ENCODE peak calls at places on chromosomes 1 and 21, in eight cellular contexts. L, P, A, O, I, M, S and T are unnamed samples.
A peak's percentile ranks its signal among the peaks of the same experiment; 100 is the strongest.

GRCh38 chr1:152517237-152517811 is 3.0 kb downstream of the CRCT1 start:
- DNase-seq in L (no peak), P (no peak), A (no peak), O (no peak), I (no peak), M (no peak), S (no peak), T (no peak)

GRCh38 chr1:32494196-32494595 is 29.3 kb downstream of the ZBTB8B start:
- DNase-seq in L (no peak), P (no peak), A (no peak), O (peak; percentile 48), I (no peak), M (no peak), S (no peak), T (no peak)

GRCh38 chr1:168135982-168136708 is 585 bp downstream of the GPR161 start:
- DNase-seq in L (no peak), P (no peak), A (peak; percentile 9), O (no peak), I (no peak), M (no peak), S (peak; percentile 64), T (no peak)

GRCh38 chr21:41481191-41481590 is 26.8 kb downstream of the TMPRSS2 start:
- DNase-seq in L (no peak), P (peak; percentile 12), A (no peak), O (no peak), I (no peak), M (no peak), S (no peak), T (no peak)

GRCh38 chr1:168392958-168393357 is 112.3 kb downstream of the TBX19 start:
- DNase-seq in L (no peak), P (no peak), A (no peak), O (no peak), I (no peak), M (no peak), S (no peak), T (no peak)

GRCh38 chr1:231636157-231636556 is 9.6 kb downstream of the DISC1 start:
- DNase-seq in L (no peak), P (no peak), A (no peak), O (no peak), I (no peak), M (no peak), S (no peak), T (no peak)

GRCh38 chr1:49728377-49728776 is 295.4 kb downstream of the AGBL4 start:
- DNase-seq in L (no peak), P (no peak), A (no peak), O (peak; percentile 21), I (no peak), M (no peak), S (no peak), T (no peak)

GRCh38 chr1:212688338-212689047 is 11.1 kb downstream of the BATF3 start:
- DNase-seq in L (no peak), P (no peak), A (no peak), O (no peak), I (no peak), M (no peak), S (no peak), T (no peak)

GRCh38 chr1:182143825-182144661 is 82.5 kb upstream of the ZNF648 start:
- DNase-seq in L (no peak), P (peak; percentile 24), A (no peak), O (peak; percentile 31), I (no peak), M (no peak), S (peak; percentile 65), T (no peak)

GRCh38 chr1:205913451-205914204 is 29.6 kb downstream of the SLC26A9 start:
- DNase-seq in L (no peak), P (no peak), A (no peak), O (no peak), I (no peak), M (no peak), S (no peak), T (no peak)

GRCh38 chr1:157390646-157391045 is 161.7 kb downstream of the FCRL5 start:
- DNase-seq in L (no peak), P (peak; percentile 22), A (no peak), O (no peak), I (no peak), M (no peak), S (no peak), T (no peak)

GRCh38 chr1:77415585-77415984 is 133.8 kb downstream of the AK5 start:
- DNase-seq in L (no peak), P (no peak), A (no peak), O (no peak), I (no peak), M (no peak), S (no peak), T (no peak)

GRCh38 chr1:111704776-111705175 is 34.4 kb downstream of the INKA2 start:
- DNase-seq in L (no peak), P (no peak), A (no peak), O (no peak), I (no peak), M (no peak), S (no peak), T (no peak)

GRCh38 chr1:209248649-209249279 is 334.8 kb upstream of the CAMK1G start:
- DNase-seq in L (peak; percentile 30), P (peak; percentile 49), A (peak; percentile 26), O (peak; percentile 79), I (peak; percentile 17), M (peak; percentile 27), S (peak; percentile 55), T (peak; percentile 74)

GRCh38 chr1:183089025-183089639 is 65.9 kb downstream of the LAMC1 start:
- DNase-seq in L (no peak), P (no peak), A (no peak), O (peak; percentile 70), I (no peak), M (no peak), S (peak; percentile 44), T (no peak)

GRCh38 chr1:64866689-64867088 is 99.7 kb downstream of the JAK1 start:
- DNase-seq in L (no peak), P (no peak), A (no peak), O (no peak), I (no peak), M (no peak), S (no peak), T (no peak)

GRCh38 chr1:24282491-24282890 is 36.7 kb upstream of the GRHL3 start:
- DNase-seq in L (no peak), P (no peak), A (no peak), O (no peak), I (no peak), M (no peak), S (no peak), T (no peak)

GRCh38 chr1:55311057-55311631 is 96.0 kb upstream of the USP24 start:
- DNase-seq in L (no peak), P (peak; percentile 55), A (no peak), O (no peak), I (no peak), M (no peak), S (no peak), T (no peak)

GRCh38 chr1:172375227-172375631 is 45.3 kb upstream of the C1orf105 start:
- DNase-seq in L (no peak), P (no peak), A (no peak), O (no peak), I (no peak), M (no peak), S (no peak), T (no peak)

GRCh38 chr1:81547261-81547911 is 253.3 kb upstream of the ADGRL2 start:
- DNase-seq in L (no peak), P (no peak), A (no peak), O (no peak), I (no peak), M (no peak), S (no peak), T (no peak)

GRCh38 chr1:86155807-86156561 is 588 bp downstream of the COL24A1 start:
- DNase-seq in L (no peak), P (no peak), A (no peak), O (no peak), I (no peak), M (no peak), S (peak; percentile 25), T (no peak)

GRCh38 chr1:26060832-26061574 is 6.4 kb downstream of the TRIM63 start:
- DNase-seq in L (no peak), P (no peak), A (no peak), O (no peak), I (no peak), M (no peak), S (no peak), T (no peak)

GRCh38 chr1:212396638-212397037 is 18.0 kb downstream of the PACC1 start:
- DNase-seq in L (no peak), P (no peak), A (no peak), O (no peak), I (no peak), M (no peak), S (no peak), T (no peak)

GRCh38 chr1:194374649-194375048 is 1188.2 kb upstream of the B3GALT2 start:
- DNase-seq in L (no peak), P (no peak), A (no peak), O (no peak), I (no peak), M (no peak), S (no peak), T (no peak)

GRCh38 chr1:222462598-222462997 is 85.3 kb downstream of the HHIPL2 start:
- DNase-seq in L (no peak), P (no peak), A (no peak), O (no peak), I (no peak), M (no peak), S (no peak), T (no peak)

GRCh38 chr1:201826830-201827229 is 2.1 kb upstream of the IPO9 start:
- DNase-seq in L (no peak), P (no peak), A (no peak), O (no peak), I (no peak), M (no peak), S (no peak), T (no peak)

GRCh38 chr1:21278208-21278861 is 11.9 kb downstream of the ECE1 start:
- DNase-seq in L (no peak), P (no peak), A (no peak), O (no peak), I (no peak), M (no peak), S (no peak), T (no peak)

GRCh38 chr1:119742193-119742592 is 26.5 kb downstream of the HMGCS2 start:
- DNase-seq in L (no peak), P (no peak), A (no peak), O (no peak), I (no peak), M (no peak), S (no peak), T (no peak)

GRCh38 chr21:41623945-41624344 is 116.0 kb upstream of the TMPRSS2 start:
- DNase-seq in L (no peak), P (no peak), A (no peak), O (no peak), I (no peak), M (no peak), S (no peak), T (no peak)

GRCh38 chr1:234601217-234602017 is 8.6 kb downstream of the IRF2BP2 start:
- DNase-seq in L (no peak), P (no peak), A (peak; percentile 68), O (no peak), I (no peak), M (no peak), S (no peak), T (no peak)